ENCODE peak calls at places on chromosomes 16 and 17, in nine cellular contexts. S, Y, A, M, I, N, R, G and Q are unnamed samples.

GRCh38 chr17:21021208-21021803 is 21.5 kb downstream of the USP22 start:
- DNase-seq in M (no peak), Y (no peak), I (no peak), S (no peak), G (no peak), N (no peak), R (no peak), A (no peak), Q (no peak)

GRCh38 chr16:57941016-57941656 is 29.8 kb downstream of the CNGB1 start:
- DNase-seq in Y (no peak), R (peak), M (peak), N (no peak), I (peak), S (peak), G (no peak), A (peak), Q (no peak)

GRCh38 chr17:11705111-11705510 is 106.8 kb downstream of the DNAH9 start:
- DNase-seq in G (no peak), M (peak), N (no peak), R (peak), A (no peak), S (no peak), I (no peak), Y (no peak), Q (no peak)

GRCh38 chr16:50547944-50548658 is at the start of gene NKD1:
- DNase-seq in M (peak), A (peak), G (no peak), I (peak), S (peak), Y (peak), N (peak), R (peak), Q (peak)

GRCh38 chr16:25586826-25587225 is 104.9 kb upstream of the HS3ST4 start:
- DNase-seq in N (no peak), A (no peak), Y (no peak), S (no peak), R (no peak), G (no peak), M (no peak), I (no peak), Q (no peak)

GRCh38 chr16:59164461-59164860 is 430.3 kb upstream of the GOT2 start:
- DNase-seq in M (no peak), N (peak), S (no peak), R (no peak), I (no peak), G (no peak), Y (no peak), A (no peak), Q (no peak)

GRCh38 chr17:27481327-27481726 is 25.1 kb downstream of the KSR1 start:
- DNase-seq in N (no peak), A (no peak), M (no peak), G (no peak), S (no peak), R (no peak), I (no peak), Y (no peak), Q (no peak)

GRCh38 chr16:13178318-13178717 is 276.9 kb downstream of the SHISA9 start:
- DNase-seq in S (no peak), M (no peak), I (no peak), G (no peak), Y (no peak), N (no peak), R (no peak), A (no peak), Q (no peak)

GRCh38 chr17:6508519-6509294 is 47.6 kb downstream of the PITPNM3 start:
- DNase-seq in Y (no peak), G (no peak), S (no peak), N (no peak), M (no peak), I (no peak), A (no peak), R (no peak), Q (no peak)

GRCh38 chr17:55062921-55063320 is 94.4 kb downstream of the STXBP4 start:
- DNase-seq in R (no peak), N (peak), S (no peak), A (no peak), M (no peak), Y (no peak), G (no peak), I (no peak), Q (peak)

GRCh38 chr17:50056217-50056960 is 479 bp downstream of the ITGA3 start:
- DNase-seq in Y (peak), A (peak), G (no peak), S (peak), N (peak), I (peak), M (peak), R (peak), Q (no peak)

GRCh38 chr17:34579017-34579946 is at the start of gene TMEM132E:
- DNase-seq in Y (peak), G (no peak), A (peak), S (no peak), I (no peak), N (peak), R (peak), M (peak), Q (no peak)

GRCh38 chr16:86517652-86518258 is 7.4 kb downstream of the FOXF1 start:
- DNase-seq in G (no peak), A (peak), R (peak), Y (peak), M (peak), N (peak), I (peak), S (no peak), Q (peak)

GRCh38 chr17:63945851-63946439 is 13.8 kb upstream of the CD79B start:
- DNase-seq in S (no peak), Y (no peak), I (no peak), G (no peak), M (no peak), A (no peak), R (no peak), N (no peak), Q (no peak)

GRCh38 chr16:51629602-51630001 is 478.5 kb upstream of the SALL1 start:
- DNase-seq in M (no peak), I (no peak), N (no peak), S (no peak), G (no peak), Y (no peak), A (no peak), R (no peak), Q (no peak)

GRCh38 chr16:84755004-84755672 is 55.3 kb downstream of the USP10 start:
- DNase-seq in M (no peak), I (no peak), R (no peak), A (no peak), Y (no peak), S (no peak), N (no peak), G (no peak), Q (no peak)

GRCh38 chr17:12290207-12290606 is 269.5 kb downstream of the MAP2K4 start:
- DNase-seq in I (no peak), S (no peak), G (no peak), Y (no peak), N (no peak), A (no peak), R (no peak), M (no peak), Q (no peak)

DNA sequence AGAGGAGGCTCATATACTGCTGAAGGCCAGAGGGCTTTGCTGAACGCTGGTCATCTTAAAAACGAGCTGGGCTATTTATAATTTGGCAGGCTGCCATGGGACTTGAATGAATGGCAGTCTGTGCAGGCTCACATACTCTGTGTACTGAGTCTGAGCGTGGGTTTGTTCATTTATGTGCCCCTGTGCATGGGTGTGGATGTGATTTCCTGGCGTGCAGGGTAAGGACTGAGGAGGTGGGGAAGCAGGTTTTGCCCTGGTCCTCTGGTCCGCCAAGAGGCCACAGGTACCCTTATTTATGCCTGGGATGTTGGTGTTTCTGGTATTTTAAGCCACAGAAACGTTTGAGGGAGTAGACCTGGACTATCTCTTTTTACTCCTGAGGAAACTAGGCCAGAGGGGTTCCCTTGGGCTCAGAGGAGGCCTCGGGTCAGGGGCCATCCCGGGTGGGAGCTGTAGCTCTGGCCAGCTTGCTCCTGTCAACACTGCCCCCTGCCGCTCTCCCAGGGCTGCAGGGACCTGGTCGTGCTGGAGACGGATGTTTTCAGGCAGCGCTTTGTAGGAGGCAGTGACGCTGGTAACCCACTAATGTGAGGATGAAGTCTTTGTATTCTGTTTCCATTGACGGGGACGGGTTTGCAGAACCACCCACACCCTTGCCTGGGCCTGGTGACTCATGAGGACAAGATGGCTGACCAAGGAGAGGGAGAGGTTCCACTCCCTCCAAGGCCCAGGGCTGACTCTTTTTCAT is 184.4 kb downstream of the MSI2 start:
- DNase-seq in N (peak), A (peak), G (peak), Y (no peak), S (peak), I (peak), R (peak), M (peak), Q (peak)
- TF ChIP-seq POLR2A in N (no peak), A (no peak), G (no peak), Y (no peak), S (no peak), I (no peak), R (no peak), M (no peak), Q (peak)

DNA sequence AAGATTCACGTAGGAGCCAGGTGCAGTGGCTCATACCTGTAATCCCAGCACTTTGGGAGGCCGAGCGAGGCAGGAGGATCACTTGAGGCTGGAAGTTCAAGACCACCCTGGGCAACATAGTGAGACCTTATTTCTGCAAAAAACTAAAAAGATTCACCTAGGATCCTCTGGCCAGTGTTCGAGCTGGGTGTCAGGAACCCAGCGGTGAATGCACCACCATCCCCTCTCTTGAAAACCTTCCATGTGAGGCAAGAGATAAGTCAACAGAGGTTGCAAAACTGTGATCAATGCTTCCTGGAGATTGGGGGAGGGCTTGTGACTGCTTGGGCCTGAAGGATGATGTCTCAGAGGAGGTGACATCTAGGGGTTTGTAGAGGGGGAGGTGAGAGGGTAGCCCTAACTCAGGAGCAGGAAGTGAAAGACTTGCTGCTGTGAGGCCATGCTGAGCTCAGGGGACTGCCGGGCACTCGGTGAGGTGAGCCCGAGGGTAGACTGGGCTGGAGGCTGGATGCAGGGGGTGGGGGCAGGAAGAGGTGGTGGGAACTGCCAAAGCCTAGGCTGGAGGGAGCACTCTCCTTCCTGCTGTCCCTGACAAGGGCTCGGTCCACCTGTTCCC is 11.7 kb downstream of the GJD3 start:
- DNase-seq in A (no peak), R (no peak), I (no peak), M (no peak), N (peak), G (no peak), S (no peak), Y (peak), Q (no peak)
- TF ChIP-seq POLR2A in A (no peak), R (no peak), I (no peak), M (no peak), N (no peak), G (no peak), S (no peak), Y (no peak), Q (no peak)

DNA sequence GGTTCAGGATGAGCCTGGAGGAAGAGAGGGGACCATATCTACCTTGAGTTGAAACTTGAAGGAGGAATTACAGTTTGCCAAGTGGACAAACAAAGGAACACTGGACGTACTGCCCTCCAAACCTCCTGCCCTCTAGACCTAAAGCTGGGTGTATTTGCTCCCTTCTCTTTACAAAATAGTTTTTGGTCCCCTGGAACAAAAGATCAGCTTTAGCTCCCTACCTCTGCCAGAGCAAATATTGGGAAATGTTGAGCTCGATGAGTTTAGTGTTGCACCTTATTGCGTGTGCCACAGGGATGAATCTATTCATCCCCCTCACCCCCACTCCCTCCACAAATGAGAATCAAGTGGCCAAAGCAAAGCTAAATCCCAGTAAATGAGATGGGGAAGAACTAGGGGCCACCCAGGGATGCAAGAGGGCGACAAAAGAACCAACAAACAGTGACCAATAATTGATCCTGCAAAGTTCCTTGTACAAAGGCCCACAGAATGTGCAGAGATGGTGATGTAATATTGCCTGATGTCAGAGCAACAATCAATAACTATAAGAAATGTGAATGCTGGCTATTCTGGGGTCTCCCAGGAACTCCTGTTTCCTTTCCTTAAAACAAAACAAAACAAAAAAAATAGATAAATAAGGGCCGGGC is 17.2 kb upstream of the TAT start:
- DNase-seq in Y (no peak), G (no peak), N (no peak), S (no peak), R (no peak), M (no peak), A (no peak), I (no peak), Q (no peak)
- TF ChIP-seq POLR2A in Y (no peak), G (no peak), N (no peak), S (no peak), R (no peak), M (no peak), A (no peak), I (no peak), Q (no peak)

GRCh38 chr16:30456302-30456701 is 10.6 kb upstream of the SEPHS2 start:
- DNase-seq in Y (no peak), A (no peak), M (no peak), R (no peak), S (no peak), G (no peak), N (no peak), I (no peak), Q (no peak)

GRCh38 chr16:30457256-30457655 is 11.6 kb upstream of the SEPHS2 start:
- DNase-seq in I (no peak), N (no peak), G (no peak), M (no peak), S (no peak), Y (no peak), R (no peak), A (peak), Q (no peak)

GRCh38 chr16:30457743-30458560 is 12.3 kb upstream of the SEPHS2 start:
- DNase-seq in I (no peak), Y (no peak), N (no peak), S (no peak), A (no peak), M (no peak), R (no peak), G (no peak), Q (no peak)

GRCh38 chr16:30459456-30459855 is 13.1 kb upstream of the ITGAL start:
- DNase-seq in S (no peak), M (no peak), R (no peak), G (no peak), I (no peak), A (no peak), Y (no peak), N (no peak), Q (no peak)

GRCh38 chr16:30458561-30459394 is 13.1 kb upstream of the SEPHS2 start:
- DNase-seq in S (no peak), A (peak), G (peak), Y (peak), I (peak), N (no peak), M (no peak), R (peak), Q (no peak)
- TF ChIP-seq POLR2A in S (no peak), A (no peak), G (peak), Y (no peak), I (no peak), N (no peak), M (no peak), R (no peak), Q (no peak)

GRCh38 chr16:67966549-67967182 is 1.8 kb downstream of the SLC12A4 start:
- DNase-seq in S (no peak), Y (no peak), N (peak), G (no peak), I (no peak), R (no peak), A (peak), M (no peak), Q (peak)
- TF ChIP-seq POLR2A in S (no peak), Y (no peak), N (no peak), G (peak), I (no peak), R (no peak), A (no peak), M (no peak), Q (peak)

GRCh38 chr17:41835800-41836549 is at the start of gene NT5C3B:
- DNase-seq in A (peak), I (peak), G (no peak), R (peak), N (peak), M (peak), S (no peak), Y (peak), Q (peak)
- TF ChIP-seq POLR2A in A (no peak), I (no peak), G (peak), R (no peak), N (peak), M (peak), S (no peak), Y (no peak), Q (peak)

DNA sequence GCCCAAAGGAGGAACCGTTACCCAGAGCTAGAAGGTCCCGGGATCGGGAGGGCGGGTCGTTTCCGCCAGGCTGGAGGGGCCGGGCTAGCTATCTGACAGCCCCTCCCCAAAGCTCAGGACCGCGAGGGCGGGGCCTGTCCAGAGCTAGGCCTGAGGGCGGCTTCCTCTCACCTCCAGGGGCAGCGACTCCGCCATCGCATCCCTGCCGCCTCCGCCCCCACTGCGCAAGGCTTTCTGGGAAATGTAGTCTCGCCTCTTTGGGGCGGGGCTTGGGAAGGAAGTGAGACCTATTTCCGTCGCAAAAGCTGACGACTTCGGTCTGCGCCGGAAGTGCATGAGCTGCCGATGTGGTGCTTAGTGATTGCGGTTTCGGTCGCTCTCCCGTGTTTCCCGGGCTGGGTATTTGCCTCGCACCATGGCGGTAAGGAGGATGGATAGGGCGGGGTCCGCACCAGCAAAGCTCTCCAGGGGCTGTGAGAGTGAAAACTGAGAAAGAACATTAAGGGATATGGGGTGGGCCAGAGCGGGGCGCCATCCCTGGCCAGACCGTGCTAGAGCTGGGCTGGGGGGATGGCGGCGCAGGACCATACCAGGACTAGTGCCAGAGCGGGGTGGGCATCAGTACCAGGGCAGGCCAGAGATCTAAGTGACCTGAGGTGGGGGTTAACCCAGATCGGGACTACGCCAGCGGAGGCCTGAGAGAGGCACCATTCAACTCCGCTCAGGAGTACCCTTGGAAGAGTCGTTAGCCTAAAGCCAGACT is at the start of gene TMEM208:
- DNase-seq in R (peak), A (peak), I (peak), S (peak), N (peak), G (peak), M (peak), Y (peak), Q (peak)
- TF ChIP-seq POLR2A in R (peak), A (no peak), I (no peak), S (no peak), N (no peak), G (peak), M (peak), Y (peak), Q (peak)